ENCODE peak calls at places on chromosomes 13 and 19, in six cellular contexts. A is left ventricle myocardium inferior, Z is erythroblast, B is ovary, O is hippocampal formation, V is AG10803. U is an unnamed sample.

GRCh38 chr19:49838816-49839588 is 12.0 kb upstream of the PTOV1 start:
- DNase-seq in Z (no peak), O (no peak), B (no peak), V (no peak), A (no peak), U (no peak)

GRCh38 chr13:22278336-22278929 is 607.6 kb downstream of the FGF9 start:
- DNase-seq in V (peak), Z (peak), O (peak), B (no peak), A (peak), U (peak)

GRCh38 chr13:39552233-39552632 is 50.8 kb downstream of the LHFPL6 start:
- DNase-seq in B (no peak), V (no peak), O (peak), A (no peak), Z (no peak), U (no peak)

GRCh38 chr13:64538711-64539110 is 2691.4 kb downstream of the PCDH9 start:
- DNase-seq in V (no peak), B (no peak), O (no peak), Z (no peak), A (no peak), U (no peak)

GRCh38 chr13:30872685-30873443 is 33.2 kb upstream of the MEDAG start:
- DNase-seq in O (peak), B (peak), Z (no peak), A (no peak), V (peak), U (peak)

GRCh38 chr13:100075700-100076587 is 12.9 kb upstream of the PCCA start:
- DNase-seq in O (no peak), Z (no peak), V (no peak), B (no peak), A (no peak), U (peak)

GRCh38 chr19:792361-792885 is 4.8 kb upstream of the PTBP1 start:
- DNase-seq in A (no peak), V (no peak), O (no peak), B (no peak), Z (no peak), U (no peak)

GRCh38 chr19:44878119-44878865 is 12.8 kb upstream of the TOMM40 start:
- DNase-seq in Z (no peak), O (no peak), B (no peak), A (no peak), V (no peak), U (no peak)

U was measured in fibroblast of mammary gland.